ENCODE peak calls at places on chromosome 6, in ten cellular contexts. A is endothelial cell; R is C1 segment of cervical spinal cord; W is caudate nucleus; L is central memory CD4-positive, alpha-beta T cell; O is HT-29; J is T-helper 2 cell; S is stimulated activated naive CD4-positive, alpha-beta T cell; I is HS-27A; C is SIG-M5. Y is an unnamed sample.

GRCh38 chr6:119643866-119644265 is 294.3 kb upstream of the MAN1A1 start:
- DNase-seq in I (no peak), R (no peak), C (no peak), W (no peak), J (no peak), L (no peak), A (no peak), O (no peak), S (no peak), Y (no peak)

GRCh38 chr6:82980086-82980485 is 85.6 kb downstream of the UBE3D start:
- DNase-seq in A (no peak), O (no peak), S (no peak), J (no peak), R (no peak), I (no peak), L (no peak), C (no peak), W (no peak), Y (no peak)

GRCh38 chr6:56962451-56962850 is 7.5 kb downstream of the BEND6 start:
- DNase-seq in I (no peak), L (no peak), S (no peak), C (no peak), J (no peak), O (no peak), R (no peak), W (no peak), A (no peak), Y (no peak)

GRCh38 chr6:15990179-15990578 is 138.7 kb upstream of the MYLIP start:
- DNase-seq in I (no peak), L (no peak), O (no peak), J (no peak), S (no peak), R (no peak), A (no peak), C (no peak), W (no peak), Y (no peak)

GRCh38 chr6:114534813-114535212 is 192.0 kb upstream of the HS3ST5 start:
- DNase-seq in A (no peak), W (no peak), S (no peak), R (no peak), L (no peak), J (no peak), O (no peak), I (no peak), C (no peak), Y (no peak)

GRCh38 chr6:161908872-161909271 is 635.0 kb upstream of the AGPAT4 start:
- DNase-seq in O (no peak), J (no peak), I (no peak), C (no peak), R (no peak), W (no peak), L (no peak), S (no peak), A (no peak), Y (no peak)

GRCh38 chr6:50823130-50823920 is 4.7 kb downstream of the TFAP2B start:
- DNase-seq in A (no peak), S (no peak), R (no peak), I (no peak), J (no peak), L (no peak), O (no peak), W (no peak), C (no peak), Y (no peak)

GRCh38 chr6:30325150-30325872 is 1.4 kb upstream of the TRIM39 start:
- DNase-seq in R (no peak), A (no peak), W (no peak), C (peak; percentile 10), O (peak; percentile 5), L (peak; percentile 85), J (peak; percentile 75), S (no peak), I (no peak), Y (peak; percentile 75)

GRCh38 chr6:27867051-27867940 is 44.9 kb downstream of the OR2B2 start:
- DNase-seq in C (no peak), O (peak; percentile 94), L (peak; percentile 65), W (no peak), J (peak; percentile 57), A (peak; percentile 66), R (no peak), I (peak; percentile 41), S (peak; percentile 61), Y (peak; percentile 44)

GRCh38 chr6:157763894-157764345 is 59.1 kb upstream of the SNX9 start:
- DNase-seq in C (no peak), W (no peak), I (peak; percentile 5), L (no peak), O (no peak), A (no peak), J (no peak), R (no peak), S (no peak), Y (no peak)

GRCh38 chr6:168319279-168320051 is at the start of gene DACT2:
- DNase-seq in W (no peak), S (no peak), I (no peak), R (no peak), O (no peak), L (no peak), J (no peak), A (no peak), C (no peak), Y (no peak)

GRCh38 chr6:15157479-15157878 is 88.4 kb upstream of the JARID2 start:
- DNase-seq in I (no peak), S (no peak), J (no peak), O (no peak), W (no peak), C (no peak), L (no peak), A (no peak), R (no peak), Y (no peak)

GRCh38 chr6:107235521-107235920 is 120.2 kb upstream of the BEND3 start:
- DNase-seq in O (no peak), A (no peak), R (no peak), C (no peak), I (no peak), L (no peak), W (no peak), J (no peak), S (no peak), Y (no peak)

GRCh38 chr6:71043902-71044301 is 87.0 kb upstream of the B3GAT2 start:
- DNase-seq in L (no peak), J (no peak), C (no peak), I (no peak), S (no peak), R (no peak), O (no peak), A (no peak), W (no peak), Y (no peak)

GRCh38 chr6:44831002-44831610 is 443.6 kb downstream of the CDC5L start:
- DNase-seq in L (no peak), I (no peak), S (no peak), W (no peak), O (no peak), C (no peak), A (no peak), R (no peak), J (no peak), Y (no peak)

GRCh38 chr6:168636147-168636982 is 195.4 kb downstream of the SMOC2 start:
- DNase-seq in I (no peak), L (no peak), C (no peak), A (no peak), R (no peak), J (no peak), O (no peak), W (no peak), S (no peak), Y (no peak)

GRCh38 chr6:17035994-17036393 is 65.9 kb upstream of the STMND1 start:
- DNase-seq in A (no peak), O (no peak), C (no peak), L (no peak), W (no peak), R (no peak), S (no peak), J (no peak), I (no peak), Y (no peak)

GRCh38 chr6:125748534-125749111 is 809 bp upstream of the HEY2 start:
- DNase-seq in R (no peak), J (no peak), S (no peak), C (no peak), I (no peak), A (peak; percentile 29), W (no peak), O (peak; percentile 22), L (peak; percentile 19), Y (peak; percentile 28)

GRCh38 chr6:56642366-56643261 is at the start of gene DST:
- DNase-seq in S (no peak), I (peak; percentile 34), L (no peak), W (no peak), O (no peak), R (no peak), C (no peak), J (no peak), A (no peak), Y (no peak)

GRCh38 chr6:89289710-89290109 is 25.4 kb downstream of the GABRR2 start:
- DNase-seq in A (no peak), C (no peak), W (no peak), J (no peak), L (no peak), I (no peak), S (no peak), R (no peak), O (no peak), Y (no peak)

GRCh38 chr6:26329763-26330511 is 35.1 kb upstream of the BTN3A2 start:
- DNase-seq in L (peak; percentile 56), I (no peak), J (peak; percentile 33), W (peak; percentile 46), S (peak; percentile 18), O (peak; percentile 86), R (no peak), A (peak; percentile 49), C (no peak), Y (peak; percentile 56)

GRCh38 chr6:44177691-44178423 is 19.2 kb downstream of the CAPN11 start:
- DNase-seq in I (no peak), L (no peak), C (no peak), W (no peak), R (no peak), A (no peak), S (no peak), O (no peak), J (no peak), Y (no peak)

GRCh38 chr6:156449128-156449527 is 328.1 kb upstream of the ARID1B start:
- DNase-seq in A (no peak), W (no peak), O (no peak), S (no peak), C (no peak), L (no peak), I (no peak), R (no peak), J (no peak), Y (no peak)

GRCh38 chr6:105135056-105135455 is 44.8 kb downstream of the POPDC3 start:
- DNase-seq in W (no peak), C (no peak), A (no peak), O (peak; percentile 8), R (no peak), I (no peak), S (no peak), L (no peak), J (no peak), Y (no peak)

GRCh38 chr6:169571123-169571962 is 130.5 kb downstream of the WDR27 start:
- DNase-seq in O (peak; percentile 38), R (no peak), I (peak; percentile 51), C (no peak), S (no peak), W (no peak), A (no peak), L (no peak), J (no peak), Y (no peak)

GRCh38 chr6:113997106-113997505 is 26.2 kb upstream of the HDAC2 start:
- DNase-seq in C (no peak), J (no peak), O (no peak), W (no peak), L (no peak), A (no peak), R (no peak), I (peak; percentile 79), S (no peak), Y (no peak)

Y was measured in naive thymus-derived CD4-positive, alpha-beta T cell.